ENCODE peak calls at places on chromosome 14, in six cellular contexts. Z, O, Q, F, N and V are unnamed samples.

GRCh38 chr14:22837059-22837749 is 819 bp downstream of the MMP14 start:
- DNase-seq in F (peak), O (peak), Q (peak), Z (peak), N (peak), V (no peak)

GRCh38 chr14:77607741-77608302 is 8.6 kb downstream of the SPTLC2 start:
- DNase-seq in Q (no peak), F (peak), O (no peak), Z (no peak), N (no peak), V (no peak)

GRCh38 chr14:105507247-105507646 is 16.2 kb downstream of the TEDC1 start:
- DNase-seq in Q (no peak), F (no peak), Z (no peak), N (no peak), O (peak), V (no peak)

GRCh38 chr14:105155071-105155651 is 13.4 kb downstream of the JAG2 start:
- DNase-seq in F (no peak), N (no peak), Z (peak), Q (no peak), O (no peak), V (no peak)

GRCh38 chr14:50380455-50380854 is 16.2 kb downstream of the CDKL1 start:
- DNase-seq in Z (no peak), Q (no peak), O (no peak), N (no peak), F (no peak), V (no peak)

GRCh38 chr14:48974994-48975393 is 611.2 kb downstream of the RPS29 start:
- DNase-seq in F (no peak), O (no peak), N (no peak), Z (no peak), Q (no peak), V (no peak)

GRCh38 chr14:79091381-79091963 is 921.3 kb downstream of the NRXN3 start:
- DNase-seq in O (no peak), Q (no peak), N (no peak), Z (no peak), F (no peak), V (no peak)

GRCh38 chr14:103762547-103762946 is 46.9 kb downstream of the ZFYVE21 start:
- DNase-seq in F (no peak), Z (no peak), Q (no peak), O (no peak), N (no peak), V (no peak)

GRCh38 chr14:24032727-24033418 is 18.9 kb upstream of the CARMIL3 start:
- DNase-seq in F (no peak), Q (peak), Z (no peak), N (peak), O (peak), V (peak)

GRCh38 chr14:58572092-58572853 is 65.5 kb upstream of the DACT1 start:
- DNase-seq in Z (no peak), N (peak), F (no peak), O (no peak), Q (peak), V (no peak)

GRCh38 chr14:95244587-95244986 is 75.1 kb downstream of the CLMN start:
- DNase-seq in N (no peak), O (no peak), F (no peak), Q (no peak), Z (no peak), V (no peak)

GRCh38 chr14:39472078-39472477 is 39.8 kb upstream of the FBXO33 start:
- DNase-seq in Q (no peak), F (no peak), N (no peak), O (no peak), Z (no peak), V (no peak)

GRCh38 chr14:95039259-95039992 is 117.9 kb downstream of the DICER1 start:
- DNase-seq in Q (no peak), Z (peak), F (no peak), O (no peak), N (no peak), V (no peak)

GRCh38 chr14:58501214-58501816 is 73.8 kb downstream of the KIAA0586 start:
- DNase-seq in Q (peak), F (peak), Z (no peak), N (peak), O (no peak), V (peak)

GRCh38 chr14:58815046-58815701 is 177.4 kb downstream of the DACT1 start:
- DNase-seq in O (no peak), F (no peak), Q (peak), Z (no peak), N (peak), V (no peak)

GRCh38 chr14:60777856-60778578 is 43.5 kb downstream of the MNAT1 start:
- DNase-seq in N (peak), Z (no peak), O (no peak), Q (peak), F (peak), V (peak)

GRCh38 chr14:54174437-54174836 is 217.8 kb upstream of the BMP4 start:
- DNase-seq in N (no peak), O (no peak), F (no peak), Q (no peak), Z (no peak), V (no peak)

GRCh38 chr14:103418508-103418818 is 33.2 kb downstream of the MARK3 start:
- DNase-seq in O (no peak), N (peak), Q (peak), Z (no peak), F (no peak), V (no peak)

GRCh38 chr14:74653386-74654138 is 41.5 kb upstream of the LTBP2 start:
- DNase-seq in Q (no peak), N (no peak), Z (no peak), O (no peak), F (no peak), V (no peak)

GRCh38 chr14:37091651-37092050 is 80.8 kb downstream of the SLC25A21 start:
- DNase-seq in O (no peak), Z (no peak), F (no peak), N (no peak), Q (no peak), V (no peak)

GRCh38 chr14:32203928-32204357 is 874 bp upstream of the RNU6-8 start:
- DNase-seq in Z (no peak), Q (peak), F (no peak), O (no peak), N (no peak), V (no peak)
- H3K27ac ChIP-seq in Z (peak), Q (no peak), F (peak), O (peak), N (peak), V (peak)

DNA sequence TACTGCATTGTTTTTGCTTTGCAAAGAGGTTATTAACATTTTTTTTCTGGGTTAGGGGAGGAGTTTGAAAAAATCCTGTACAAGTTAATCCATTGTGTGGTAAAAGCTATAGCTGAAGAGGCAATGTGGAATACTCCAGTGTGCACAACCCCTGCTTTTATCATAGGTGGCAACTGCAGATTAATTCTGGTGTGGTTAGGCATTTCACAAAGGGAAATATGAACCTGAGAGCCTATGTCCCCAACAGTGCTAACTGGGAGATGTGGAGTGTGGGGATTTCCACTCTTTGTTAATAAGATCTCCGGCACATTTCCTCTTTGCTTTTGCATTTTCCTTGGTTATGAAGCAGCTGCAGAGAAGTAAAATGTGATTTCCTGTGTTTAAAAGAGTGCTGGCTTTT is 33.6 kb downstream of the PRORP start:
- DNase-seq in Q (peak), F (no peak), O (no peak), N (peak), Z (no peak), V (no peak)
- H3K27ac ChIP-seq in Q (peak), F (no peak), O (peak), N (peak), Z (no peak), V (no peak)

DNA sequence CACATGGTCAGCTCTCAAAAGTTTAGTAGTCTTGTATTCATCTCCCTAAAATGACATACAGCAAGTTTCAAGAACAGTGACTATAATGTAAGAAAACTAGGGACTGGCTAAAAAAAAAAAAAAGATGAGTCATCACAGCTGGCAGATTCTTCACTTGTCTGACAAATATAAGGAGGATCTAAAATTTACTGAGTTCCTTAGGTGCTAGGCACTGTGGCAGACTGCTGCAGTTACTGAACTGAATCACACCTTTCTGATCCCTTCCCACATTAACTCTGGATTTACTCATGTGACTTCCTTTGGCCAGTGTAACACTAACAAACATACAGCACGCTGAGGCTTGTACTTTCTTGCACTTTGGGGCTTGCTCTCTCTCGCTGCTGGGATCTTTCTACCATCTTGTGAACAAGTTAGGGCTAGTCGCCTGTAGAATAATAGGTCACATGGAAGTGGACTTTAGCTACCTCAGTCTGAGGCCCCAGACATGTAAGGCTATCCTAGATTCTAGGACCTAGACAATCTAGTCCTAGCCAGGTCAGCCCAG is 32.1 kb downstream of the BAZ1A start:
- DNase-seq in Q (peak), O (no peak), N (peak), F (no peak), Z (no peak), V (peak)
- H3K27ac ChIP-seq in Q (peak), O (peak), N (peak), F (no peak), Z (no peak), V (peak)

GRCh38 chr14:70707138-70708038 is 65.7 kb downstream of the TTC9 start:
- DNase-seq in F (no peak), N (peak), O (peak), Q (peak), Z (no peak), V (peak)
- H3K27ac ChIP-seq in F (no peak), N (no peak), O (no peak), Q (no peak), Z (no peak), V (peak)

GRCh38 chr14:81330619-81331122 is 69.5 kb downstream of the STON2 start:
- DNase-seq in O (no peak), F (no peak), Z (no peak), Q (no peak), N (peak), V (peak)

GRCh38 chr14:81331229-81332026 is 68.7 kb downstream of the STON2 start:
- DNase-seq in Q (no peak), N (peak), O (no peak), Z (no peak), F (no peak), V (no peak)

GRCh38 chr14:81326451-81326850 is 73.7 kb downstream of the STON2 start:
- DNase-seq in N (peak), Z (no peak), F (no peak), Q (no peak), O (no peak), V (no peak)

GRCh38 chr14:81332725-81333124 is 67.4 kb downstream of the STON2 start:
- DNase-seq in O (no peak), Q (no peak), F (no peak), N (no peak), Z (no peak), V (no peak)

DNA sequence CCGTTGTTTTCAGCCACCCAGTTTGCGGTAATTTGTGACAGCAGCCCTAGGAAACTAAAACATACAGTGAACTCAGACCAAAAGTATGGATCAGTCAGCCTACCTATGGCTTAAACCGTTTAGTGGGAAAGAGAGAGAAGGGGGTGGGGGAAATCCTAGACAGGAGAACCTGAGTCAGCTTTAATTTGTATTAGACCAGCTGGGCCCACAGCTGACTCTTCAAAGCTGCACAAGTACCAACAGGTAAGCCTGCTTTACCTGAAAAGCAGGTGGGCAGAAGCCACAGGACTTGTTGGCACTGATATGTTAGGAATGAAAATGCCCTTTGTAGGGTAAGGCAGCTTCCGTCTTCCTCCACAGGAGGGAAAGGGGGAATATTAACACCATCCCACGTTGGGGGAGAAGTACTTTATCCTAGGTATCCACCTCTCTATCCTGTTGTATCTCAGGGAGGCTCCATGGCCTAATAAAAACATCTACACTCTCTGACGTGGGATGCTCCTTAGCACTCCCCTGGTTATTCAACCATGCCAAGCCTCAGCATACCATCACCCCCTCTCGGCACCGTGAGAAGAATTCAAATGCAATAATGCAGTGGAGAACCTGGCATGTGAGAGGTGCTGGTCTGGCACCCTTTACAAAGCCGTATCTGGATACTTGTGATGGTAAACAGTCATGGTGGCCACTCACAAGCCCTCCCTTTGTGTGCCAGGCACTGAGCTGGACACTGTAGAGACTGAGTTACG is 70.3 kb downstream of the STON2 start:
- DNase-seq in F (no peak), N (peak), O (no peak), Q (no peak), Z (no peak), V (peak)
- H3K27ac ChIP-seq in F (no peak), N (peak), O (no peak), Q (no peak), Z (no peak), V (peak)

GRCh38 chr14:100069161-100069800 is 4.1 kb downstream of the EVL start:
- DNase-seq in O (no peak), N (no peak), Z (no peak), F (no peak), Q (no peak), V (no peak)

GRCh38 chr14:100070310-100070709 is 5.1 kb downstream of the EVL start:
- DNase-seq in N (no peak), F (no peak), O (no peak), Z (no peak), Q (no peak), V (no peak)

GRCh38 chr14:100067481-100067880 is 2.3 kb downstream of the EVL start:
- DNase-seq in N (no peak), Z (no peak), F (no peak), Q (no peak), O (no peak), V (no peak)

GRCh38 chr14:100066984-100067383 is 1.8 kb downstream of the EVL start:
- DNase-seq in Q (no peak), Z (no peak), N (no peak), F (no peak), O (no peak), V (no peak)

DNA sequence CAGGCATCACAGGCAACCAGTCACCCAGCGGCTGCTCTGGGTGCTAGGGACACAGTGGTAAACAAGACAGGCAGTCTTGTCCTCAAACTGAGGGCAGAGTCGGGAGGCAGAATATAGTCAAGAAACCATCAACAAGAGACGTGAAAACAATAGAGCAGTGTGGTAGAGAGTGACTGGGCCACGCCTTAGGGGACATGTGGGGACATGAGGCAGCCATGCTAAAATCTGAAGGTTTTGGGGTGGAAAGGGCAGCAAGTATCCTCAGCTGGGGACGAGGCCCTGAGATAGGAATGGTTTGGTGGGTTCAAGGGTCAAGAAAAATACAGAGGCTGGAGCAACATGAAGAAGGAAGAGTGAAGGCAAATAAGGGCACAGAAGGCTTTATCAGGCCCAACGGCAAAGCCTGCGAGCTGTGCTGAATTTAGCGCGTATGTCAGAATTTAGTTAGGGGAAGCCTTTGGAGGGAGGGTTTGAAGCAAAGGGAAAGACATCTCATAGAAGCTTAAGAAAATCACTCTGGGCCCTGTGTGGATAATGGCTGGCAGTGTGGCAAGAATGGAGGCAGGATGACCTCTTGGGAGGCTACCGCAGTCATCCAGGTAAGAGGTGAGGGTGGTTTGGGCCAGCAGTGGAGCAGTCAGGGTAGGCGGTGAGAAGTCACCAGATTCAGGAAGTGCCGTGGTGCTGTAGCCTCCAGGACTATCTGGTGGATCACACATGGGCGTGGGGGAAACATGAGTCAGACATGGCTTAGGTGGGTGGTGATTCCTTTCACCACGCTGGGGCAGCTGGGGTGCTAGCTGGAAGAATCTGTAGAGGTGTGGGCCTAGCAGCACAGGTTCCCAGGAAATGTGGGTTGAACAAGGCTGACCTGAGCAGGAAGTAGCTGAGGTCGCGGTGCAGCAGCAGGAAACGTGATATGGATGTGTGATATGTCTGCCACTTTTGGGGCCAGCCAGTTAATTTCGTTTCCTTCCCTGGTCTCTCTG is 3.0 kb downstream of the EVL start:
- DNase-seq in N (peak), F (peak), Z (peak), Q (peak), O (peak), V (peak)
- H3K27ac ChIP-seq in N (peak), F (peak), Z (peak), Q (no peak), O (peak), V (peak)

GRCh38 chr14:91689608-91690007 is 42.3 kb downstream of the CATSPERB start:
- DNase-seq in N (no peak), F (no peak), Z (no peak), Q (no peak), O (no peak), V (no peak)

GRCh38 chr14:91693342-91693741 is 38.5 kb downstream of the CATSPERB start:
- DNase-seq in Z (no peak), Q (no peak), N (peak), F (no peak), O (no peak), V (peak)

GRCh38 chr14:91694643-91695042 is 37.2 kb downstream of the CATSPERB start:
- DNase-seq in N (no peak), Z (no peak), Q (no peak), O (no peak), F (no peak), V (no peak)

DNA sequence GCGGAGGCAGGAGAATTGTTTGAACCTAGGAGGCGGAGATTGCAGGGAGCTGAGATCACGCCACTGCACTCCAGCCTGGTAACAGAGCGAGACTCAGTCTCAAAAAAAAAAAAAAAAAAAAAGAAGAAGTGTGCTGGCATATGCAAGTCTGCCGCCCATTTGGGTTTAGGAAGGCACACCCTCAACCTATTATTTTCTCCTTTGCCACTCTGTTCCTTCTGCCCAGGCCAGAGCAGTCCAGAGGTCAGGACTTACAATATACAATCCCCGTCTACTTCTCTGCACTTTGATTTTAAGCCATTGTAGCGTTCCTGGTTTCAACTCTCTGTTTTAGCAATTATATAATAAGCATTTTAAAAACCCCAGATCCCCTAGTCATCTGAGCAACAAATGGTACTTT is 39.8 kb downstream of the CATSPERB start:
- DNase-seq in O (no peak), Q (no peak), N (no peak), Z (no peak), F (no peak), V (no peak)
- H3K27ac ChIP-seq in O (no peak), Q (no peak), N (no peak), Z (no peak), F (no peak), V (no peak)

DNA sequence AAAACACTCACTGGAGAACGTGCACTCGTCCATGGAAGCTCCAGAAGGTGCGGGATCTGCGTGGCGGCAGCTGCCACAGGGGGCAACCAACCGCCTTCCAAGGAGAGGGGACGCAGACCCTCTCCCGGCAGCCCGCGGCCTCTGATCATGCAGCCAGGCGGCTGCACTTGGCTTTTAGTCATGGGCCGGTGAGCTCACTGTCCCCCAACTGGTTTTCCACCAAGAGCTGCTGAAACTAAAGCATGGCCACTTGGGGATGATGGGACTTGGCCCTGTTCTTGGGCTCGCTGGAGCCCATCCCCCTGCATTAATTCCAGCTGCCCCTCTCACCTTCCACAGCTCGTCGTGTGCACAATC is 39.1 kb downstream of the CCDC85C start:
- DNase-seq in N (no peak), Q (no peak), F (no peak), O (no peak), Z (no peak), V (no peak)
- H3K27ac ChIP-seq in N (no peak), Q (no peak), F (peak), O (peak), Z (peak), V (no peak)

GRCh38 chr14:90556050-90556477 is 159.2 kb downstream of the CALM1 start:
- DNase-seq in N (no peak), F (peak), O (no peak), Z (no peak), Q (no peak), V (no peak)
- H3K27ac ChIP-seq in N (no peak), F (peak), O (no peak), Z (no peak), Q (no peak), V (no peak)